ENCODE peak calls at places on chromosomes 13 and 19, in eight cellular contexts. R is SJSA1; S is naive thymus-derived CD4-positive, alpha-beta T cell; L is suprapubic skin; W is IMR-90; J is dorsolateral prefrontal cortex; X is prostate gland; Z is aorta. F is an unnamed sample.

GRCh38 chr13:108961542-108962125 is 332.2 kb downstream of the MYO16 start:
- DNase-seq in L (no peak), Z (no peak), X (no peak), S (no peak), J (no peak), W (peak), R (no peak), F (no peak)

GRCh38 chr19:46069841-46070341 is 29.1 kb upstream of the IGFL4 start:
- DNase-seq in X (no peak), J (no peak), Z (no peak), R (peak), L (no peak), W (peak), S (no peak), F (no peak)

GRCh38 chr19:52307275-52307674 is 10.3 kb downstream of the ZNF480 start:
- DNase-seq in Z (no peak), S (no peak), L (no peak), R (no peak), J (no peak), X (no peak), W (peak), F (no peak)

GRCh38 chr19:58581227-58582141 is 8.3 kb upstream of the MZF1 start:
- DNase-seq in X (peak), J (peak), Z (peak), S (peak), W (peak), L (peak), R (peak), F (peak)

GRCh38 chr13:54934121-54934520 is 1905.5 kb downstream of the OLFM4 start:
- DNase-seq in R (no peak), Z (no peak), L (no peak), J (no peak), W (no peak), X (no peak), S (no peak), F (no peak)

GRCh38 chr13:50459046-50459445 is 384.4 kb downstream of the DLEU7 start:
- DNase-seq in J (no peak), X (no peak), W (no peak), L (no peak), R (no peak), S (no peak), Z (no peak), F (no peak)

GRCh38 chr19:55738302-55738701 is at the start of gene NLRP9:
- DNase-seq in W (no peak), Z (no peak), J (no peak), S (no peak), L (no peak), R (no peak), X (no peak), F (no peak)

GRCh38 chr19:44204772-44205171 is 7.6 kb upstream of the ZNF227 start:
- DNase-seq in X (no peak), J (no peak), R (no peak), W (no peak), L (no peak), Z (no peak), S (no peak), F (no peak)

GRCh38 chr13:44765076-44765475 is 188.9 kb upstream of the TSC22D1 start:
- DNase-seq in W (no peak), Z (no peak), R (no peak), X (no peak), L (no peak), S (no peak), J (no peak), F (no peak)

GRCh38 chr19:31110331-31110730 is 238.9 kb downstream of the TSHZ3 start:
- DNase-seq in Z (no peak), R (peak), L (no peak), X (no peak), S (no peak), W (peak), J (no peak), F (no peak)

DNA sequence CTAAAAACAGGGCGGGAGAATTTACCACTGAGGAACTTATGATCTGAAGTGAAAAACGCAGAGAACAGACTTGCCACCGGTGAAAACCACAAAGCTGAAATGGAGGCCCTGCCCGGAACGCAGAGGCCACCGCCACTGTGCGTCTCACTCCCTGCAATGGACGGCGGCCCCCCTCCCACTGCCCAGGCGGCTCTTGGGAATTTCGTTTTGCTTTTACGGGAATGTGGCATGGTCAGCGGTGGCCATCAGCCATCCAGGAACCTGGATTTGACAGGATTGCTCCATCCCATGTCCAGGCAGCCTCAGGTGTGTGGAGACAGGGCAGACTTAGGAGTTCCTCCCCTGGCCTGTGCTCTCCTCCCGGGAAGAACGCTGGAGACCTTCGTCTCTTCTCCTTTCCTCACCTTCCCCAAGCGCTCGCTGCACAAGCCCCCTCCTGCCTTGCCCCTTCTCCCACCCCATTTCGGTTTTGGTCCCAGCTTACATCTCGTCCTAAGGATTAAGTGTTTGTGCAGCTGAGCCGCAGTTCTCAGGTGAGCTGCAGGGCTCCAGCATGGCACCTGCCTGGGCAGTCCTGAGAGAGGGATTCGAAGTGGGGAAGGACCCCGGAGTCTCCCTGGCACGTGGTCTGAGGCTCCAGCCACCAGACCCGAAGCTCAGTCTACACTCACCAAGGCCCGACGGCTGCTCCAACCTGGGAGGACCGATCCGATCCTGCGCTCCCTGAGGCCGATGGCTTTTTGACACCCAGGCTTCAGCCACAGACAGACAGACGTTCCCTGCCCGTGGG is 49.9 kb downstream of the MCF2L start:
- DNase-seq in J (no peak), X (no peak), S (no peak), R (no peak), W (no peak), Z (no peak), L (no peak), F (no peak)
- H3K27ac ChIP-seq in J (peak), X (no peak), S (no peak), R (no peak), W (no peak), Z (no peak), L (no peak), F (no peak)

GRCh38 chr19:1065606-1066109 is 1.3 kb upstream of the ARHGAP45 start:
- DNase-seq in S (no peak), W (no peak), J (no peak), X (no peak), L (no peak), Z (no peak), R (no peak), F (no peak)

GRCh38 chr19:1066748-1067340 is at the start of gene ARHGAP45:
- DNase-seq in W (no peak), Z (peak), S (peak), R (no peak), J (no peak), L (peak), X (no peak), F (peak)

GRCh38 chr19:1067341-1068103 is 555 bp downstream of the ARHGAP45 start:
- DNase-seq in Z (peak), W (no peak), X (no peak), J (no peak), L (peak), S (no peak), R (no peak), F (peak)

GRCh38 chr19:1064661-1065605 is 2.0 kb upstream of the ARHGAP45 start:
- DNase-seq in S (peak), J (peak), W (peak), Z (peak), X (peak), L (peak), R (peak), F (peak)

DNA sequence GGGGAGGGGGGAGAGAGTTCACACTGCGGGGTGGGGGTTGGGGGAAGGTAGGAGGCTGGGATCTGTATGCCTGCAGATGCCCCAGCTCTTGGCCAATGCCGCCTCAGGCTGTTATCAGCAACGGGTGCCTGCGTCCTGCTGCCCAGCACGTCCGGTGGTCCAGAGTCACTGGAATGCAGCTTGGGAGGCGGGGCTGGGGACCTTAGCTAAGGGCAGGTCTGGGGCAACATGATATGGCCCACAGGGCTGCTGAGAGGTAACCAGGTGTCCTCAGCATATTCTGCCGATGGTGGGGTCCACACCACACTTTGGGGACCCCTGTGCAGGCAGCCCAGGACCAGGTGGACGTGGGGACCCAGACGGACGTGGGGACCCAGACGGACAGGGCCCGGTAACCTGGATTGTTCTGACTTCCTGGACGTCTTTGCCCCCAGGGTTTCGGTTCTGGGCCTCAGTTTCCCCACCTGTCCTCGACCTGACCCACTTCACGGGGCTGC is 668 bp upstream of the ARHGAP45 start:
- DNase-seq in Z (peak), R (no peak), W (no peak), L (peak), X (no peak), J (no peak), S (no peak), F (no peak)
- H3K4me3 ChIP-seq in Z (no peak), R (no peak), W (no peak), L (peak), X (no peak), J (no peak), S (peak), F (peak)

GRCh38 chr13:26558912-26559485 is 1.5 kb downstream of the WASF3 start:
- DNase-seq in S (no peak), R (no peak), Z (no peak), J (no peak), L (no peak), W (no peak), X (no peak), F (no peak)

GRCh38 chr13:26562538-26562890 is 5.0 kb downstream of the WASF3 start:
- DNase-seq in J (no peak), S (no peak), L (no peak), R (no peak), Z (no peak), X (no peak), W (peak), F (no peak)

GRCh38 chr13:26560456-26560855 is 3.0 kb downstream of the WASF3 start:
- DNase-seq in Z (no peak), R (no peak), X (no peak), W (no peak), L (no peak), J (no peak), S (no peak), F (no peak)

GRCh38 chr13:26563713-26564112 is 6.2 kb downstream of the WASF3 start:
- DNase-seq in J (no peak), S (no peak), L (no peak), R (no peak), Z (no peak), X (no peak), W (no peak), F (no peak)

GRCh38 chr13:26561636-26562537 is 4.4 kb downstream of the WASF3 start:
- DNase-seq in X (no peak), W (peak), L (no peak), Z (no peak), R (no peak), J (no peak), S (no peak), F (no peak)
- H3K27ac ChIP-seq in X (no peak), W (peak), L (peak), Z (no peak), R (no peak), J (no peak), S (no peak), F (no peak)

GRCh38 chr19:47512183-47512947 is 2.5 kb downstream of the NAPA start:
- DNase-seq in S (no peak), Z (no peak), J (no peak), L (peak), R (peak), W (peak), X (peak), F (peak)
- H3K4me3 ChIP-seq in S (peak), Z (no peak), J (no peak), L (peak), R (no peak), W (no peak), X (peak), F (peak)

DNA sequence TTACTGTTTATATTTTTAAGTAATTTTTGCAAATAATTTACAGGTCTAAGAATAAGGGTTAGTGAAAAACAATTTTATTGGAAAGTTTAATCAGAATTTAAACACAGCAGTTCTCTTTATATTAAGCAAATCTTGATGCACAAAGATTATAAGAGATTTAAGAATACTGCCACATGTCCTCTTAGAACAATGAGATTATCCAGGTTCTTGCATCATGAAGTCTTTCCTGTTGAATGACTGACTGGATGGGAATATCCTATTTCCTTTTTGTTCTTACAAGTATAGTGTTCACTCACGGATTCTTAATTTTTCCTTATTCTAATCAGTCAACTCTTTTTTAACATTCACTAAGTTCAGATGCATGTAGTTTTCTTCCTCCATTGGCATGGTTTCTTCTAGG is 10.1 kb downstream of the URI1 start:
- DNase-seq in Z (no peak), L (no peak), S (no peak), X (no peak), J (no peak), R (no peak), W (no peak), F (no peak)
- H3K27ac ChIP-seq in Z (no peak), L (no peak), S (no peak), X (no peak), J (no peak), R (no peak), W (no peak), F (peak)

GRCh38 chr13:71609271-71609670 is 257.7 kb downstream of the DACH1 start:
- DNase-seq in Z (no peak), L (no peak), R (no peak), J (no peak), S (no peak), X (no peak), W (peak), F (no peak)
- H3K4me3 ChIP-seq in Z (no peak), L (no peak), R (no peak), J (no peak), S (no peak), X (no peak), W (no peak), F (no peak)

GRCh38 chr19:38837304-38837626 is 5.7 kb upstream of the ECH1 start:
- DNase-seq in X (no peak), W (no peak), R (no peak), Z (no peak), S (no peak), J (no peak), L (no peak), F (no peak)

GRCh38 chr19:38837656-38838121 is 6.1 kb upstream of the ECH1 start:
- DNase-seq in W (peak), J (no peak), S (no peak), R (no peak), L (no peak), Z (no peak), X (peak), F (no peak)

GRCh38 chr19:38839816-38840582 is 8.4 kb upstream of the ECH1 start:
- DNase-seq in W (peak), R (no peak), J (no peak), X (no peak), S (no peak), L (no peak), Z (no peak), F (peak)

GRCh38 chr19:38838986-38839761 is 7.6 kb upstream of the ECH1 start:
- DNase-seq in R (no peak), X (no peak), Z (no peak), L (no peak), J (no peak), S (no peak), W (no peak), F (peak)

DNA sequence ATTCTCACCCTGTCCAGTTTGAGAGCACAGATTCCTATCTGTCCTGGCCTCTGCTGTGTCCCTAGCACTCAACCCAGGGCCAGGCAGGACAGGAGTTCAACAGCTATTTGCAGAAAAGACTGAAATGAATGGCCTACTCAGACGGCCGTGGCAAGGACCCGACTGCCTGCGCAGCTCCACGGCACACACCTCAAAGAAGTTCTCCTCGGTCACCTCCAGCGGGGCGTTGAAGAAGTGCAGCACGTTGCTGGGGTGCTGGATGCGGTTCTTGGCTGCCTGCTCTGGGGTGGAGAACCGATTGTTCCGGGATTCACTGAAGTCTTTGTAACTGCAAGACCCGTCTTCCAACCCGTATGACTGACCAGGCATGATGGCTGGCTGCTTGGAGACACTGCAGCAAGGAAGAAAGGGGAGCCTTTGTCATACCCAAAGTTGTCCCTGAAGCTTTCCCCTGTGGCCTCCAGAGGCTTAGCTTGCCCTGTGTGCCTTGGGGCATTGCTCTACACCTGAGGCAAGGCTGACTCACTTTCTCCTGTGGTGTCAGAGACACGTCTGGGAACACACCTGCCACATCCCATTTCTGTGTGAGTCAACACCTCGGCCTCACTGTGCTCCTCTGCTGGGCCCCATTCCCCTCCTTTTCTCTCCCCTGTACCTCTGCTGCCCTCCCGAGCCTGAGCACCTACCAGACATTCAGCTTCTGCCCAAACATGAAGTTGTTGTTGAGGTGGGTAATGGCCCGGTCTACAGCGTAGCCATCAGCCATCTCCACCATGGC is 6.8 kb upstream of the ECH1 start:
- DNase-seq in Z (no peak), S (peak), R (no peak), X (no peak), W (no peak), L (no peak), J (no peak), F (peak)
- H3K27ac ChIP-seq in Z (no peak), S (no peak), R (no peak), X (peak), W (no peak), L (peak), J (no peak), F (peak)

DNA sequence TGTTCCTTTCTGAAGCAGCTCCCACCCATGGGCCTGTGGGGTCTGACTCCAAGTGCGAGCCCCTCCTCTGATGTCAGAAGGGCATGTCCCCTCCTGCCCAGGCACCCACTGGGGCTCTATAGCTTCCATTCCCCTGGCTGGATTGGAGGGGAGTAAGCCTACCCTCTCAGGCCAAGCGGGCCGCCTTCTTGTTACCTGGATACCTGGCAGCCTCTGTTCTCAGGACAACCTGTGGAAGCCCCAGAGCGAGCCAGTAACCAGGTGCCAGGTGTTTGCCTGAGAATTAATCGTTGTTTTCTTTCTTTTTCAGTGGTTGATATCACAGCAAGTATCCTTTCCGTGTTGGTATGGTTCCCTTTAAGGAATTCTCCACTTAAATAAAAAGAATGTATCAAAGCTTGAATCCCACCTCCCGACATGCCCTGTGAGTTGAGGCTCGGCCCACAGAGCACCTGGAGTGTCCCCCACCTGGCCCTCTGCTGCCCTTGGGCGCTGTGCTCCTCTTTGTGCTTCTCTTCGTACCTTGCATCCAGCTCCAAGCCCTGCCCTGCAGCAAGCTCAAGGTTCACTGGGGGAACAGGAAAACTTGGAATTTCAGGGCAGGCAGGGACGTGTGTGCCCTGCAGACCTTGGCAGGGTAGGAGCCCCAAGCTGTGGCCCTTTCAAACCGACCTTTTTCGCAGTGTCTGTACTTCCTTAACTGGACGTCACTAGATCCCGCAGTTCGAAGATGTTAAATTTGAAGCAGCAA is 15.0 kb downstream of the MAU2 start:
- DNase-seq in L (no peak), Z (no peak), X (peak), W (no peak), J (no peak), S (no peak), R (no peak), F (no peak)
- H3K4me3 ChIP-seq in L (no peak), Z (no peak), X (no peak), W (no peak), J (no peak), S (no peak), R (no peak), F (no peak)

F was measured in psoas muscle.